ENCODE peak calls at places on chromosome 15, in four cellular contexts. G is tibial artery, H is SJSA1, I is aorta. Y is an unnamed sample. For H3K4me1, the result is how much of the 10 kb centered on the place peaks cover.

GRCh38 chr15:78977591-78978347 is 32.9 kb upstream of the CTSH start:
- DNase-seq in G (no peak), H (no peak), I (no peak), Y (no peak)

GRCh38 chr15:38860253-38860652 is 295.6 kb upstream of the RASGRP1 start:
- DNase-seq in G (no peak), H (no peak), I (no peak), Y (no peak)

GRCh38 chr15:67115567-67115966 is 50.2 kb downstream of the SMAD3 start:
- DNase-seq in G (no peak), H (no peak), I (no peak), Y (no peak)

GRCh38 chr15:59453474-59454215 is 15.7 kb downstream of the FAM81A start:
- DNase-seq in G (no peak), H (no peak), I (no peak), Y (no peak)

GRCh38 chr15:73010154-73011152 is 41.8 kb upstream of the NEO1 start:
- DNase-seq in G (no peak), H (no peak), I (no peak), Y (peak)

GRCh38 chr15:35141743-35142356 is 56.8 kb upstream of the NANOGP8 start:
- DNase-seq in G (no peak), H (no peak), I (no peak), Y (peak)

GRCh38 chr15:27764339-27764738 is 334.8 kb downstream of the OCA2 start:
- DNase-seq in G (no peak), H (no peak), I (no peak), Y (no peak)

GRCh38 chr15:88623632-88624031 is 2.5 kb downstream of the AEN start:
- DNase-seq in G (no peak), H (no peak), I (no peak), Y (no peak)

GRCh38 chr15:42215854-42216829 is 8.0 kb upstream of the VPS39 start:
- DNase-seq in G (no peak), H (no peak), I (no peak), Y (no peak)

GRCh38 chr15:82999426-82999825 is 12.0 kb downstream of the C15orf40 start:
- DNase-seq in G (no peak), H (peak), I (no peak), Y (no peak)

GRCh38 chr15:34987182-34987488 is 952 bp downstream of the ZNF770 start:
- DNase-seq in G (no peak), H (no peak), I (no peak), Y (peak)

GRCh38 chr15:53401503-53401902 is 358.0 kb downstream of the WDR72 start:
- DNase-seq in G (no peak), H (no peak), I (no peak), Y (no peak)

GRCh38 chr15:63070681-63071129 is 28.2 kb downstream of the TPM1 start:
- DNase-seq in G (no peak), H (no peak), I (no peak), Y (no peak)

GRCh38 chr15:67542192-67542461 is 376 bp upstream of the MAP2K5 start:
- DNase-seq in G (no peak), H (no peak), I (no peak), Y (no peak)

GRCh38 chr15:68337826-68338225 is 60.3 kb downstream of the FEM1B start:
- DNase-seq in G (peak), H (no peak), I (peak), Y (peak)

GRCh38 chr15:27271258-27271657 is 300.3 kb downstream of the GABRG3 start:
- DNase-seq in G (no peak), H (no peak), I (no peak), Y (no peak)

GRCh38 chr15:99604865-99605264 is 39.1 kb downstream of the MEF2A start:
- DNase-seq in G (no peak), H (no peak), I (no peak), Y (no peak)

GRCh38 chr15:70690491-70691281 is 72.7 kb downstream of the UACA start:
- DNase-seq in G (no peak), H (no peak), I (no peak), Y (no peak)

GRCh38 chr15:68154923-68155559 is 50.1 kb downstream of the CALML4 start:
- DNase-seq in G (peak), H (no peak), I (no peak), Y (peak)

GRCh38 chr15:38090648-38091047 is 156.2 kb downstream of the TMCO5A start:
- DNase-seq in G (no peak), H (no peak), I (no peak), Y (no peak)

GRCh38 chr15:82044373-82045178 is 1.2 kb downstream of the MEX3B start:
- DNase-seq in G (peak), H (peak), I (peak), Y (peak)

GRCh38 chr15:43096411-43096810 is 9.4 kb downstream of the UBR1 start:
- DNase-seq in G (no peak), H (no peak), I (no peak), Y (no peak)

GRCh38 chr15:86201313-86202008 is 121.8 kb downstream of the AGBL1 start:
- DNase-seq in G (no peak), H (no peak), I (no peak), Y (peak)

GRCh38 chr15:87498545-87498944 is 758.0 kb downstream of the NTRK3 start:
- DNase-seq in G (no peak), H (no peak), I (no peak), Y (no peak)

GRCh38 chr15:29405564-29405963 is 135.9 kb upstream of the NSMCE3 start:
- DNase-seq in G (no peak), H (no peak), I (no peak), Y (no peak)

GRCh38 chr15:99239545-99240198 is 9.7 kb downstream of the TTC23 start:
- DNase-seq in G (no peak), H (no peak), I (no peak), Y (no peak)

GRCh38 chr15:56234804-56235203 is 8.9 kb downstream of the RFX7 start:
- DNase-seq in G (no peak), H (no peak), I (no peak), Y (no peak)

GRCh38 chr15:22788004-22788403 is 1.6 kb downstream of the NIPA1 start:
- DNase-seq in G (no peak), H (no peak), I (no peak), Y (no peak)

GRCh38 chr15:63909819-63910437 is 76.2 kb upstream of the HERC1 start:
- DNase-seq in G (no peak), H (no peak), I (no peak), Y (no peak)

GRCh38 chr15:30044377-30044776 is 38.4 kb upstream of the GOLGA8J start:
- DNase-seq in G (no peak), H (no peak), I (no peak), Y (no peak)

GRCh38 chr15:69145694-69146492 is 14.5 kb upstream of the GLCE start:
- DNase-seq in G (no peak), H (no peak), I (no peak), Y (no peak)

GRCh38 chr15:89356634-89357298 is 22.1 kb upstream of the POLG start:
- DNase-seq in G (no peak), H (no peak), I (no peak), Y (no peak)

GRCh38 chr15:68354268-68354667 is 76.7 kb downstream of the FEM1B start:
- DNase-seq in G (no peak), H (no peak), I (no peak), Y (no peak)

GRCh38 chr15:76289582-76289981 is 21.7 kb downstream of the ETFA start:
- DNase-seq in G (no peak), H (no peak), I (no peak), Y (no peak)

GRCh38 chr15:95325763-95326688 is 1004.5 kb upstream of the NR2F2 start:
- DNase-seq in G (peak), H (no peak), I (no peak), Y (no peak)

GRCh38 chr15:44530653-44531052 is 6.3 kb upstream of the EIF3J start:
- DNase-seq in G (no peak), H (no peak), I (no peak), Y (no peak)
- H3K27ac ChIP-seq in G (no peak), H (no peak), I (no peak), Y (no peak)

DNA sequence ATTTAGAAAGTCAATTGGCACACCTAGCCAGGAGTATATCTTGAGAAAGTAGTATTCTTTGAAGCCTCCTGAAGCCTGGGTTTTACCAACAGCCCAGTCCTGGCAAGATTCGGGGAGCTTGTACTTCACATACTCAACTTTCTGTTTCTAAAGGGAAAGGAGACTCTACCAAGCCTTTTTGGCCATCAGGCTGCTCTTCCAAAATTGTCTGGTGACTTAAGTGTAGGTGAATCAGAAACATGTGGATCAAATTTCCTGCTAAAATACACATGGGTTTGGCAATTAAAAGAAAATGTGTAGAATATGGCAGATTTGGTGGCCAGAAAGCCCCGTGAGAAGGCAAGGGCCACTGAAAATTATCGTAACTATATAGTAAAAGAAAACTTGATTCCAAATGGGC is 15.9 kb upstream of the GREM1 start:
- DNase-seq in G (no peak), H (no peak), I (no peak), Y (no peak)
- H3K4me1 ChIP-seq in G (under half), H (under half), I (under half), Y (under half)

GRCh38 chr15:48385031-48385430 is 53.8 kb downstream of the DUT start:
- DNase-seq in G (no peak), H (no peak), I (no peak), Y (no peak)

GRCh38 chr15:48388937-48389309 is 57.7 kb downstream of the DUT start:
- DNase-seq in G (no peak), H (no peak), I (no peak), Y (no peak)

GRCh38 chr15:48384616-48385015 is 53.4 kb downstream of the DUT start:
- DNase-seq in G (no peak), H (no peak), I (no peak), Y (peak)

GRCh38 chr15:48388017-48388936 is 57.0 kb downstream of the DUT start:
- DNase-seq in G (no peak), H (no peak), I (no peak), Y (no peak)

DNA sequence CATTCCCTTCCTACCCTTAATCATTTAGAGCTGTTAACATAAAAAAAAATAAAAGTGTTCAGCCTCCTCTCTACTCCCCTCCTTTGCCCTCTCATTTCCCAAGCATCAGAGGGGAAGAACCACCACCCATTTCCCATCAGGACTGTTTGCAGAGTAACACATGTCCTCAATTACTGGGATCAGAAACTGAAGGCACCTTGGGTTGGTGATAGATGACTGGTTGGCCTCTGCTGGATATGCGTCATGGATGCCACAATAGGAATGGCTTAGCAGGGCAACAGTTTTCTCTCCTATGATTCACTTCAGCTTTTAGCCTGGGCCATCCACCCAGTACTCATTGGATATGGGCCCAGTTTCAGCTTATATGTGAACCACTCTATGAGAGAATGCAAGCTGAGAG is 54.2 kb downstream of the DUT start:
- DNase-seq in G (no peak), H (no peak), I (no peak), Y (no peak)
- H3K27ac ChIP-seq in G (peak), H (no peak), I (no peak), Y (no peak)

DNA sequence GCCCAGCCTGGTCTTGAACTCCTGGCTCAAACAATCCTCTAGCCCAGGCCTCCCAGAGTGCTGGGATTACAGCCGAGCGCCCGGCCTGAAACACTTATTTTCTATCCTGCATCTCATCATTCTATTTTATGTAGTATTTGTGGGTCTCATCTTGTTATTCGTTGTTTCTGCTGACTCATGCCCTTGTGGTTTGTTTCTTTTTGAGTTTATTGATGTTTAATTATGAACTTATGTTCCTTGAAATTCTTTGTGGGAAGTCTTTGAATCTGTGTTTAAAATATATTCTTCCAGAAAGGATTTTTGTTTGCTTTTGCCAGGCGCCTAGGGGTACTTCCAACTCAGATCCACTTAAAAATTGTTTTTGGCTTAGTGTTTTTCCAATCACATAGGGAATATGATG is 78.3 kb upstream of the C15orf39 start:
- DNase-seq in G (no peak), H (peak), I (no peak), Y (peak)
- H3K4me1 ChIP-seq in G (under half), H (under half), I (under half), Y (under half)

GRCh38 chr15:57597431-57597830 is 5.7 kb downstream of the MYZAP start:
- DNase-seq in G (no peak), H (no peak), I (no peak), Y (no peak)

GRCh38 chr15:57595011-57595866 is 3.5 kb downstream of the MYZAP start:
- DNase-seq in G (no peak), H (no peak), I (no peak), Y (no peak)

GRCh38 chr15:57594479-57594878 is 2.8 kb downstream of the MYZAP start:
- DNase-seq in G (no peak), H (no peak), I (no peak), Y (no peak)

GRCh38 chr15:57596978-57597377 is 5.3 kb downstream of the MYZAP start:
- DNase-seq in G (no peak), H (no peak), I (no peak), Y (peak)

GRCh38 chr15:57596301-57596855 is 4.7 kb downstream of the MYZAP start:
- DNase-seq in G (no peak), H (no peak), I (no peak), Y (no peak)
- H3K27ac ChIP-seq in G (no peak), H (no peak), I (no peak), Y (no peak)

DNA sequence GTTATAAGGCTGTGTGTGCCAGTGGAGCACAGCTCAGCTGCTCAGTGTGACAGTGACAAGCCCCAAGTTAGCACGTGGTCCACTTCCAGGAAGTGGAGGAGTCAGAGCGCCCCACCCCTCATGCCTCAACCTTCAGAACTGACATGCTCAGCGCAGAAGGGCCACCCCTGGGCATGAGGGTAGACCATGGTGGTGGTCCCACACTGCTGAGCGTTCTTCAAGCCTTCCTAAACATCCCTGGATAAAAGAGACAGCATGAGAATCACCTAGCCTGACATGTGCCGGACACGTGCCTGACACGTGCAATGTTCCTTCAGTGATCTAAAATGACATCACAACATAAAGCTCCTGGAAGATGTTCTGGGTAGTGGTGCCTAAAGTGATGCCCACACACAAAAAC is 16.8 kb downstream of the ATP10A start:
- DNase-seq in G (no peak), H (no peak), I (no peak), Y (no peak)
- H3K4me1 ChIP-seq in G (under half), H (under half), I (under half), Y (under half)

DNA sequence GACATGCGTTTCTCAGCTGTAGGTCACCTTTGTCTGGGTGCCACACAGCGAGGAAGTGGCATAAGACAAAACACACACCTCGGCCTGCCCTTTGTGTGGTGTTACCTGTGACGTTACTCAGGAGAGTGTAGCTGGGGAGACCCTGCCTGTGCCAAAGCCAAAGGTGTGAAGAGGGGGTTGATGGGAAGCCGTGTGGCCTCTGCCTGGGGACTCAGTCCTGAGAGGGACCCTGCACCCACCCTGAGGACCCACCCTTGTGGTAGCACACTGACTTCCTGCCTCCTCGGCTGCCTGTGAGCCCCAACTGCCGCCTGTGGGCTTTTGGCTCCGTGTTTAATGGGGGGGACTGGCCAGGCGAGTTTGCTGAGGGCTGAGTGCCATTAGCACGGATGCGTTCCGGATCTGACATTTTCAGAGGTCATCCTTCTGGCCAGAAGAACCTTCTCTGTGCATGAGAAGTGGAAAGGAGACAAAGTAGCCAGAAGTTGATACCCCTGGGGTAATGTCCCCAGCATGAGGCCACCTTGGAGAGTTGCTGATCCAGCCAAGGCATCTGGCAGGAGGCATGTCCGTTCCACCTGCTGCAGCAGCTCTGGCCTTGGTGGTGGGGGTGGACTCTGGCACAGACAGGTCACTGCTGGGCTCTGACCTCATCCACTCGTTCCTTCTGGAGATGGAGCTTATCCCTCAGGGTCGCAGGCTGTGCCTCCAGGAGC is 51.8 kb upstream of the FURIN start:
- DNase-seq in G (no peak), H (no peak), I (no peak), Y (no peak)
- H3K27ac ChIP-seq in G (no peak), H (no peak), I (no peak), Y (no peak)

GRCh38 chr15:101648356-101648755 is 3.8 kb downstream of the TM2D3 start:
- DNase-seq in G (no peak), H (no peak), I (no peak), Y (no peak)

GRCh38 chr15:101642361-101642760 is 9.8 kb downstream of the TM2D3 start:
- DNase-seq in G (no peak), H (no peak), I (no peak), Y (no peak)

GRCh38 chr15:101647251-101647650 is 4.9 kb downstream of the TM2D3 start:
- DNase-seq in G (no peak), H (no peak), I (no peak), Y (no peak)

GRCh38 chr15:101650145-101650544 is 2.0 kb downstream of the TM2D3 start:
- DNase-seq in G (no peak), H (no peak), I (no peak), Y (no peak)

DNA sequence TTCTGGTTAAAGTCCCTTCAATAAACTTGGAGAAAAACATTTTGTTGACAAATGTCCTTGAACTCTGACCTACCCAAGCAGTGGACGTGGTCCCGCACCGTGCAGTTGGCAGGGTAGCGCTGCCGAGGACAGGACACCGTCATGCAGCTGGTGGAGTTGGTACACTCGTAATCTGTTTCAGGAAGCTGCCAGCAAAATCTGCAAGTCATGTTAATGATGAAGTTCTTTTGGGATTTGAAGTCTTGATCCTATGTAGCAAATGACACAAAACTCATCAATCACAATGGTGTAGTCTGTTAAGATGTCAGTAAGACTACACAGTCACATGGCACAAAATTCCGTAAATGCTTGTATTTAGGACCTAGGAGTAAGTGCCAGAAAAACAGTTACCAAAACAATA is 5.5 kb downstream of the TM2D3 start:
- DNase-seq in G (no peak), H (no peak), I (no peak), Y (no peak)
- H3K4me1 ChIP-seq in G (under half), H (under half), I (under half), Y (under half)

Y was measured in mammary epithelial cell.